ENCODE peak calls at places on chromosomes 3 and 15, in five cellular contexts. One of them, this sample, is unnamed.
A peak's percentile ranks its signal among the peaks of the same experiment; 100 is the strongest.

GRCh38 chr3:140288575-140288974 is 353.6 kb downstream of the CLSTN2 start:
- DNase-seq in lower leg skin: no peak
- DNase-seq in tibial nerve: no peak
- DNase-seq in GM12892: no peak
- DNase-seq in thyroid gland: no peak
- DNase-seq in this sample: no peak

GRCh38 chr15:74826372-74826819 is at the start of gene CPLX3:
- DNase-seq in lower leg skin: no peak
- DNase-seq in thyroid gland: peak; percentile 57
- DNase-seq in GM12892: no peak
- DNase-seq in tibial nerve: no peak
- DNase-seq in this sample: peak; percentile 34

GRCh38 chr15:63999177-63999576 is 47.1 kb downstream of the DAPK2 start:
- DNase-seq in thyroid gland: no peak
- DNase-seq in GM12892: no peak
- DNase-seq in tibial nerve: no peak
- DNase-seq in lower leg skin: no peak
- DNase-seq in this sample: no peak

GRCh38 chr3:97720417-97720816 is 44.1 kb upstream of the ARL6 start:
- DNase-seq in thyroid gland: no peak
- DNase-seq in lower leg skin: no peak
- DNase-seq in GM12892: no peak
- DNase-seq in tibial nerve: no peak
- DNase-seq in this sample: no peak

GRCh38 chr15:45387379-45388007 is 9.1 kb upstream of the GATM start:
- DNase-seq in tibial nerve: no peak
- DNase-seq in GM12892: no peak
- DNase-seq in lower leg skin: no peak
- DNase-seq in thyroid gland: no peak
- DNase-seq in this sample: no peak

GRCh38 chr3:32443471-32443870 is 51.8 kb downstream of the CMTM7 start:
- DNase-seq in tibial nerve: no peak
- DNase-seq in GM12892: no peak
- DNase-seq in thyroid gland: no peak
- DNase-seq in lower leg skin: no peak
- DNase-seq in this sample: no peak

GRCh38 chr15:62649793-62650420 is 392.6 kb upstream of the TPM1 start:
- DNase-seq in thyroid gland: peak; percentile 72
- DNase-seq in tibial nerve: peak; percentile 32
- DNase-seq in lower leg skin: no peak
- DNase-seq in GM12892: peak; percentile 40
- DNase-seq in this sample: no peak

GRCh38 chr3:194138098-194138474 is 2.1 kb downstream of the HES1 start:
- DNase-seq in thyroid gland: peak; percentile 43
- DNase-seq in lower leg skin: no peak
- DNase-seq in tibial nerve: no peak
- DNase-seq in GM12892: no peak
- DNase-seq in this sample: no peak

GRCh38 chr3:187957209-187957981 is 196.6 kb upstream of the LPP start:
- DNase-seq in thyroid gland: no peak
- DNase-seq in GM12892: no peak
- DNase-seq in lower leg skin: no peak
- DNase-seq in tibial nerve: no peak
- DNase-seq in this sample: peak; percentile 30

GRCh38 chr3:191425322-191425734 is 35.6 kb upstream of the PYDC2 start:
- DNase-seq in lower leg skin: no peak
- DNase-seq in GM12892: no peak
- DNase-seq in thyroid gland: no peak
- DNase-seq in tibial nerve: no peak
- DNase-seq in this sample: no peak

GRCh38 chr15:70569718-70570231 is 193.6 kb downstream of the UACA start:
- DNase-seq in GM12892: no peak
- DNase-seq in thyroid gland: no peak
- DNase-seq in tibial nerve: no peak
- DNase-seq in lower leg skin: no peak
- DNase-seq in this sample: no peak

GRCh38 chr15:24956131-24956838 is 1.5 kb downstream of the SNRPN start:
- DNase-seq in lower leg skin: peak; percentile 93
- DNase-seq in GM12892: peak; percentile 29
- DNase-seq in tibial nerve: peak; percentile 53
- DNase-seq in thyroid gland: peak; percentile 87
- DNase-seq in this sample: peak; percentile 74

GRCh38 chr3:54356299-54357037 is 234.1 kb downstream of the CACNA2D3 start:
- DNase-seq in GM12892: no peak
- DNase-seq in lower leg skin: no peak
- DNase-seq in thyroid gland: peak; percentile 85
- DNase-seq in tibial nerve: no peak
- DNase-seq in this sample: no peak

GRCh38 chr3:175941352-175941751 is 1082.2 kb downstream of the NAALADL2 start:
- DNase-seq in thyroid gland: peak; percentile 28
- DNase-seq in GM12892: no peak
- DNase-seq in lower leg skin: no peak
- DNase-seq in tibial nerve: no peak
- DNase-seq in this sample: no peak

GRCh38 chr3:50238549-50239026 is 2.6 kb downstream of the GNAI2 start:
- DNase-seq in GM12892: no peak
- DNase-seq in tibial nerve: peak; percentile 72
- DNase-seq in lower leg skin: peak; percentile 98
- DNase-seq in thyroid gland: peak; percentile 83
- DNase-seq in this sample: peak; percentile 95

GRCh38 chr3:189967254-189967865 is 153.3 kb downstream of the P3H2 start:
- DNase-seq in thyroid gland: no peak
- DNase-seq in tibial nerve: peak; percentile 83
- DNase-seq in lower leg skin: no peak
- DNase-seq in GM12892: no peak
- DNase-seq in this sample: no peak

GRCh38 chr15:82177291-82178010 is 85.1 kb downstream of the EFL1 start:
- DNase-seq in GM12892: no peak
- DNase-seq in tibial nerve: no peak
- DNase-seq in lower leg skin: no peak
- DNase-seq in thyroid gland: no peak
- DNase-seq in this sample: no peak

GRCh38 chr15:51765751-51766150 is 14.4 kb downstream of the TMOD2 start:
- DNase-seq in thyroid gland: no peak
- DNase-seq in tibial nerve: no peak
- DNase-seq in GM12892: no peak
- DNase-seq in lower leg skin: no peak
- DNase-seq in this sample: no peak

GRCh38 chr3:48402281-48402732 is 27.6 kb downstream of the PLXNB1 start:
- DNase-seq in thyroid gland: peak; percentile 98
- DNase-seq in tibial nerve: peak; percentile 95
- DNase-seq in GM12892: no peak
- DNase-seq in lower leg skin: peak; percentile 98
- DNase-seq in this sample: peak; percentile 59

GRCh38 chr15:92655178-92655995 is at the start of gene FAM174B:
- DNase-seq in tibial nerve: no peak
- DNase-seq in GM12892: peak; percentile 45
- DNase-seq in thyroid gland: peak; percentile 74
- DNase-seq in lower leg skin: peak; percentile 83
- DNase-seq in this sample: peak; percentile 69
- TF ChIP-seq POLR2A in tibial nerve: peak; percentile 24
- TF ChIP-seq POLR2A in GM12892: no peak
- TF ChIP-seq POLR2A in thyroid gland: peak; percentile 93
- TF ChIP-seq POLR2A in lower leg skin: no peak
- TF ChIP-seq POLR2A in this sample: no peak

GRCh38 chr3:149968216-149968615 is 2.5 kb downstream of the PFN2 start:
- DNase-seq in tibial nerve: no peak
- DNase-seq in GM12892: no peak
- DNase-seq in thyroid gland: no peak
- DNase-seq in lower leg skin: no peak
- DNase-seq in this sample: no peak

GRCh38 chr3:149967067-149967685 is 3.5 kb downstream of the PFN2 start:
- DNase-seq in tibial nerve: no peak
- DNase-seq in lower leg skin: no peak
- DNase-seq in thyroid gland: no peak
- DNase-seq in GM12892: no peak
- DNase-seq in this sample: no peak

GRCh38 chr3:149969945-149970715 is 565 bp downstream of the PFN2 start:
- DNase-seq in thyroid gland: peak; percentile 90
- DNase-seq in GM12892: peak; percentile 34
- DNase-seq in lower leg skin: peak; percentile 93
- DNase-seq in tibial nerve: peak; percentile 63
- DNase-seq in this sample: peak; percentile 88

GRCh38 chr3:149970716-149971402 is at the start of gene PFN2:
- DNase-seq in tibial nerve: peak; percentile 28
- DNase-seq in thyroid gland: peak; percentile 77
- DNase-seq in lower leg skin: peak; percentile 87
- DNase-seq in GM12892: peak; percentile 36
- DNase-seq in this sample: peak; percentile 64

GRCh38 chr3:149969110-149969944 is 1.4 kb downstream of the PFN2 start:
- DNase-seq in GM12892: no peak
- DNase-seq in tibial nerve: peak; percentile 57
- DNase-seq in lower leg skin: peak; percentile 86
- DNase-seq in thyroid gland: peak; percentile 68
- DNase-seq in this sample: no peak
- TF ChIP-seq POLR2A in GM12892: no peak
- TF ChIP-seq POLR2A in tibial nerve: no peak
- TF ChIP-seq POLR2A in lower leg skin: no peak
- TF ChIP-seq POLR2A in thyroid gland: peak; percentile 59
- TF ChIP-seq POLR2A in this sample: no peak

GRCh38 chr15:68196445-68197169 is 8.5 kb downstream of the CALML4 start:
- DNase-seq in thyroid gland: no peak
- DNase-seq in tibial nerve: no peak
- DNase-seq in GM12892: no peak
- DNase-seq in lower leg skin: no peak
- DNase-seq in this sample: no peak
- TF ChIP-seq POLR2A in thyroid gland: no peak
- TF ChIP-seq POLR2A in tibial nerve: no peak
- TF ChIP-seq POLR2A in GM12892: peak; percentile 34
- TF ChIP-seq POLR2A in lower leg skin: no peak
- TF ChIP-seq POLR2A in this sample: no peak

GRCh38 chr3:33658039-33658438 is 60.0 kb downstream of the CLASP2 start:
- DNase-seq in lower leg skin: no peak
- DNase-seq in GM12892: no peak
- DNase-seq in tibial nerve: no peak
- DNase-seq in thyroid gland: no peak
- DNase-seq in this sample: no peak

GRCh38 chr3:33648793-33649192 is 69.3 kb downstream of the CLASP2 start:
- DNase-seq in GM12892: no peak
- DNase-seq in thyroid gland: no peak
- DNase-seq in tibial nerve: no peak
- DNase-seq in lower leg skin: no peak
- DNase-seq in this sample: no peak

GRCh38 chr3:33650495-33650894 is 67.6 kb downstream of the CLASP2 start:
- DNase-seq in tibial nerve: no peak
- DNase-seq in thyroid gland: no peak
- DNase-seq in GM12892: no peak
- DNase-seq in lower leg skin: no peak
- DNase-seq in this sample: no peak

DNA sequence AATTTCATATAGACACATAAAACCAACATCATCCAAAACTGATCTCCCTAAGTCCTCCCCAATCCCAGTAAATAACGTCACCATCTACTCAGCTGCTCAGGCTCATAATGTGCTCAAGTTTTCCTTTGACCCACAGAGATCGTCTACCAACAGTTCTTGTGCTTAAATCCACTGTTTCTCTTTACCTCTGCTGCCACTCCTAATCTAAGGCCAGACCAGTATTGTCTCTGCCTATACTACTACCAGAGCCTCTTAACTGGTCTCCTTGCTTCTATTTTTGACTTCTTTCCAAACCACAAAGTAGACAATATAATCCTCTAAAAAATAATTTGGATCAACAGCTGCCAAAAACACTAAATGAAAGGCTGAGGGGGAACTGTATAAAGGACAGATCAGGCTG is 65.3 kb downstream of the CLASP2 start:
- DNase-seq in lower leg skin: no peak
- DNase-seq in tibial nerve: no peak
- DNase-seq in GM12892: no peak
- DNase-seq in thyroid gland: no peak
- DNase-seq in this sample: no peak
- TF ChIP-seq POLR2A in lower leg skin: no peak
- TF ChIP-seq POLR2A in tibial nerve: no peak
- TF ChIP-seq POLR2A in GM12892: no peak
- TF ChIP-seq POLR2A in thyroid gland: no peak
- TF ChIP-seq POLR2A in this sample: no peak

GRCh38 chr15:81001180-81002003 is 669 bp downstream of the TLNRD1 start:
- DNase-seq in lower leg skin: peak; percentile 93
- DNase-seq in tibial nerve: peak; percentile 47
- DNase-seq in thyroid gland: peak; percentile 50
- DNase-seq in GM12892: peak; percentile 42
- DNase-seq in this sample: peak; percentile 65
- TF ChIP-seq POLR2A in lower leg skin: no peak
- TF ChIP-seq POLR2A in tibial nerve: peak; percentile 5
- TF ChIP-seq POLR2A in thyroid gland: peak; percentile 15
- TF ChIP-seq POLR2A in GM12892: no peak
- TF ChIP-seq POLR2A in this sample: no peak

DNA sequence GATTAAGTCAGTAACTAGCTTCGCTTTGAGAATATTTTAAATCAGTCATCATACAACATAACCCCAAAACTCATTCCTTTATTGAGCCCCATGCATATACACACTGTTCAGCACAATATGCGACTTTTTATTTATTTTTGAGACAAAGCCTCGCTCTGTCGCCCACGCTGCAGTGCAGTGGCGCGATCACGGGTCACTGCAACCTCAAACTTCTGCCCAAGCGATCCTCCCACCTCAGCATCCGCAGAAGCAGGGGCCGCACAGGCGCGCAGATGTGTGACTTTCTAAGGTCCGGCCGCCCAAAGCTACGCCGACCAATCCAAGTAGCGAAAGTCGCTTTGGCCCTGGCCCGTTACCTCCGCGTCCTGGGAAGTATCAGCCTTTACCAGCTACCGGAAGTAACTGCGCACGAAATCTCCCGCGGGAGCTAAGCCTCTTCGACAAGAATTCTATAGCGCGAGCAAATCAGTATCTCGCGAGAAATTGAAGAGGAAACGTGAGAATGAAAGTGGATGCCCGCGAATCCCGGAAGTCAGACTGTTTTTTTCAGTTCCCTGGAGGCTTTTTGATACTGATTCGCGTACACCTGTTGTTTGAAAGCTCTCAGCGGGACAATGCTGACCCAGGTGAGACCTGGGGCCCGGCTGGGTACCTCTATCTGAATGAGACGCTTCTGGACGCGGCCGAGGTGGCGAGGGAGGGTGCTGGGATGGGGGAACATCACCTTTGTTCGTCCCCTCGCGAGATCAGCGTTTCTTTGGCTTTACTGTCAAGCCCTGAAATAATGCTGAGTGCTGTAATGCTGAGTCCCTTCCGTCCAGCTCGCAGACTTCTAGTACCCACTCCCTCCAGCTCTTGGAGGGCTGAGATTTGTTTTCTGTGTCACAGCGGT is at the start of the genes DHFR2 and NSUN3:
- DNase-seq in GM12892: peak; percentile 34
- DNase-seq in thyroid gland: peak; percentile 92
- DNase-seq in tibial nerve: peak; percentile 79
- DNase-seq in lower leg skin: peak; percentile 97
- DNase-seq in this sample: peak; percentile 89
- TF ChIP-seq POLR2A in GM12892: peak; percentile 77
- TF ChIP-seq POLR2A in thyroid gland: peak; percentile 69
- TF ChIP-seq POLR2A in tibial nerve: peak; percentile 56
- TF ChIP-seq POLR2A in lower leg skin: no peak
- TF ChIP-seq POLR2A in this sample: no peak

DNA sequence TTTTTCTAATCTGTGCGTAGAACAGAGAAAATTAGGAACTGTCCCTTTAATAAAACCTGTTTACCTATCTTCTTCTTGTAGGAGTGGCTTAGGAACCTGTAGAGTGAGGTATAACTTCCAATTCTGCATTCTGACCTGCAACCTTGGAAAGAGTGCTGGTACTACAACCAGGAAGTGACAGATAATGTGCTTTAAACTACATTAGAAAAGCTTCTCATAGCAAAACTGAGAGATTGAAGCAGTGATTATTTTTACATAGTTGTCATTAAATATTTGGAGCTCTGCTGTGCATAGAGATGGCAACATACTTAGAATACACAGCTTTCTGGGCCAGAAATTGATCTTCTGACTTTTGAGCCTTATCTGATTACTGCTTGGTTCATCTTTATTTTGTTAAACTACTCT is 50.4 kb upstream of the ZDHHC23 start:
- DNase-seq in thyroid gland: no peak
- DNase-seq in lower leg skin: no peak
- DNase-seq in tibial nerve: no peak
- DNase-seq in GM12892: no peak
- DNase-seq in this sample: no peak
- TF ChIP-seq POLR2A in thyroid gland: peak; percentile 59
- TF ChIP-seq POLR2A in lower leg skin: no peak
- TF ChIP-seq POLR2A in tibial nerve: no peak
- TF ChIP-seq POLR2A in GM12892: no peak
- TF ChIP-seq POLR2A in this sample: no peak

This sample was measured in stomach.